ENCODE peak calls at places on chromosomes 1 and 21, in six cellular contexts. One of them, this sample, is unnamed.

GRCh38 chr1:214660900-214661299 is 57.9 kb downstream of the CENPF start:
- DNase-seq in sciatic nerve: peak
- DNase-seq in A549: no peak
- DNase-seq in aorta: no peak
- DNase-seq in dermis blood vessel endothelial cell: peak
- DNase-seq in NCI-H345: no peak
- DNase-seq in this sample: no peak

GRCh38 chr1:221856188-221857093 is 114.6 kb upstream of the DUSP10 start:
- DNase-seq in aorta: no peak
- DNase-seq in NCI-H345: no peak
- DNase-seq in dermis blood vessel endothelial cell: no peak
- DNase-seq in A549: no peak
- DNase-seq in sciatic nerve: no peak
- DNase-seq in this sample: no peak

GRCh38 chr21:41779659-41780058 is 12.8 kb upstream of the RIPK4 start:
- DNase-seq in NCI-H345: peak
- DNase-seq in A549: no peak
- DNase-seq in aorta: peak
- DNase-seq in dermis blood vessel endothelial cell: no peak
- DNase-seq in sciatic nerve: no peak
- DNase-seq in this sample: no peak

GRCh38 chr1:92159593-92159992 is 58.1 kb upstream of the C1orf146 start:
- DNase-seq in NCI-H345: no peak
- DNase-seq in A549: no peak
- DNase-seq in aorta: no peak
- DNase-seq in dermis blood vessel endothelial cell: no peak
- DNase-seq in sciatic nerve: no peak
- DNase-seq in this sample: no peak

GRCh38 chr1:54671985-54672608 is 30.5 kb downstream of the MROH7 start:
- DNase-seq in NCI-H345: peak
- DNase-seq in sciatic nerve: no peak
- DNase-seq in aorta: no peak
- DNase-seq in dermis blood vessel endothelial cell: peak
- DNase-seq in A549: peak
- DNase-seq in this sample: peak

GRCh38 chr1:39398278-39399010 is 93.0 kb upstream of the BMP8A start:
- DNase-seq in aorta: peak
- DNase-seq in NCI-H345: no peak
- DNase-seq in A549: peak
- DNase-seq in sciatic nerve: no peak
- DNase-seq in dermis blood vessel endothelial cell: peak
- DNase-seq in this sample: no peak

GRCh38 chr21:45863267-45863666 is 118.3 kb upstream of the COL6A1 start:
- DNase-seq in dermis blood vessel endothelial cell: no peak
- DNase-seq in aorta: peak
- DNase-seq in A549: no peak
- DNase-seq in NCI-H345: no peak
- DNase-seq in sciatic nerve: peak
- DNase-seq in this sample: no peak

GRCh38 chr1:65235867-65236805 is 73.2 kb upstream of the DNAJC6 start:
- DNase-seq in aorta: no peak
- DNase-seq in NCI-H345: peak
- DNase-seq in dermis blood vessel endothelial cell: peak
- DNase-seq in A549: no peak
- DNase-seq in sciatic nerve: no peak
- DNase-seq in this sample: no peak

GRCh38 chr1:47471163-47471562 is 33.3 kb downstream of the FOXD2 start:
- DNase-seq in NCI-H345: no peak
- DNase-seq in A549: no peak
- DNase-seq in sciatic nerve: peak
- DNase-seq in aorta: peak
- DNase-seq in dermis blood vessel endothelial cell: no peak
- DNase-seq in this sample: no peak

This sample was measured in left lobe of liver.